ENCODE peak calls at places on chromosome 9, in nine cellular contexts. One of them, this sample, is unnamed.
A peak's percentile ranks its signal among the peaks of the same experiment; 100 is the strongest.

GRCh38 chr9:21323091-21323490 is 12.1 kb downstream of the KLHL9 start:
- DNase-seq in NCI-H1105: no peak
- DNase-seq in NCI-H146: peak; percentile 33
- DNase-seq in A549: no peak
- DNase-seq in fibroblast of lung: no peak
- DNase-seq in H4: no peak
- DNase-seq in HT1080: no peak
- DNase-seq in effector memory CD8-positive, alpha-beta T cell: no peak
- DNase-seq in colonic mucosa: no peak
- DNase-seq in this sample: no peak

GRCh38 chr9:83274787-83275186 is 211.8 kb upstream of the RASEF start:
- DNase-seq in NCI-H1105: no peak
- DNase-seq in NCI-H146: peak; percentile 73
- DNase-seq in A549: no peak
- DNase-seq in fibroblast of lung: no peak
- DNase-seq in H4: no peak
- DNase-seq in HT1080: no peak
- DNase-seq in effector memory CD8-positive, alpha-beta T cell: no peak
- DNase-seq in colonic mucosa: no peak
- DNase-seq in this sample: no peak

GRCh38 chr9:123331303-123331702 is 24.7 kb upstream of the CRB2 start:
- DNase-seq in NCI-H1105: no peak
- DNase-seq in NCI-H146: no peak
- DNase-seq in A549: no peak
- DNase-seq in fibroblast of lung: no peak
- DNase-seq in H4: no peak
- DNase-seq in HT1080: no peak
- DNase-seq in effector memory CD8-positive, alpha-beta T cell: no peak
- DNase-seq in colonic mucosa: no peak
- DNase-seq in this sample: no peak

GRCh38 chr9:21996438-21996837 is 1.8 kb downstream of the CDKN2B-AS1 start:
- DNase-seq in NCI-H1105: no peak
- DNase-seq in NCI-H146: peak; percentile 60
- DNase-seq in A549: no peak
- DNase-seq in fibroblast of lung: no peak
- DNase-seq in H4: no peak
- DNase-seq in HT1080: no peak
- DNase-seq in effector memory CD8-positive, alpha-beta T cell: no peak
- DNase-seq in colonic mucosa: no peak
- DNase-seq in this sample: no peak

GRCh38 chr9:136022731-136023400 is 61.7 kb upstream of the UBAC1 start:
- DNase-seq in NCI-H1105: no peak
- DNase-seq in NCI-H146: no peak
- DNase-seq in A549: no peak
- DNase-seq in fibroblast of lung: no peak
- DNase-seq in H4: no peak
- DNase-seq in HT1080: no peak
- DNase-seq in effector memory CD8-positive, alpha-beta T cell: no peak
- DNase-seq in colonic mucosa: no peak
- DNase-seq in this sample: no peak

GRCh38 chr9:21906878-21907277 is 87.3 kb downstream of the CDKN2A start:
- DNase-seq in NCI-H1105: no peak
- DNase-seq in NCI-H146: no peak
- DNase-seq in A549: no peak
- DNase-seq in fibroblast of lung: peak; percentile 71
- DNase-seq in H4: no peak
- DNase-seq in HT1080: no peak
- DNase-seq in effector memory CD8-positive, alpha-beta T cell: no peak
- DNase-seq in colonic mucosa: no peak
- DNase-seq in this sample: no peak

GRCh38 chr9:111916234-111916645 is 19.6 kb downstream of the UGCG start:
- DNase-seq in NCI-H1105: no peak
- DNase-seq in NCI-H146: no peak
- DNase-seq in A549: no peak
- DNase-seq in fibroblast of lung: no peak
- DNase-seq in H4: no peak
- DNase-seq in HT1080: no peak
- DNase-seq in effector memory CD8-positive, alpha-beta T cell: no peak
- DNase-seq in colonic mucosa: no peak
- DNase-seq in this sample: no peak

GRCh38 chr9:127130235-127130634 is 7.8 kb upstream of the ANGPTL2 start:
- DNase-seq in NCI-H1105: no peak
- DNase-seq in NCI-H146: no peak
- DNase-seq in A549: no peak
- DNase-seq in fibroblast of lung: no peak
- DNase-seq in H4: no peak
- DNase-seq in HT1080: no peak
- DNase-seq in effector memory CD8-positive, alpha-beta T cell: no peak
- DNase-seq in colonic mucosa: no peak
- DNase-seq in this sample: no peak

GRCh38 chr9:111483419-111483861 is 743 bp downstream of the ECPAS start:
- DNase-seq in NCI-H1105: peak; percentile 45
- DNase-seq in NCI-H146: peak; percentile 63
- DNase-seq in A549: no peak
- DNase-seq in fibroblast of lung: no peak
- DNase-seq in H4: no peak
- DNase-seq in HT1080: no peak
- DNase-seq in effector memory CD8-positive, alpha-beta T cell: peak; percentile 24
- DNase-seq in colonic mucosa: no peak
- DNase-seq in this sample: no peak

GRCh38 chr9:137326436-137327060 is 24.5 kb upstream of the NRARP start:
- DNase-seq in NCI-H1105: no peak
- DNase-seq in NCI-H146: no peak
- DNase-seq in A549: no peak
- DNase-seq in fibroblast of lung: no peak
- DNase-seq in H4: no peak
- DNase-seq in HT1080: no peak
- DNase-seq in effector memory CD8-positive, alpha-beta T cell: no peak
- DNase-seq in colonic mucosa: no peak
- DNase-seq in this sample: no peak

GRCh38 chr9:78365979-78366697 is 69.2 kb downstream of the PSAT1 start:
- DNase-seq in NCI-H1105: peak; percentile 3
- DNase-seq in NCI-H146: no peak
- DNase-seq in A549: peak; percentile 17
- DNase-seq in fibroblast of lung: no peak
- DNase-seq in H4: peak; percentile 8
- DNase-seq in HT1080: no peak
- DNase-seq in effector memory CD8-positive, alpha-beta T cell: no peak
- DNase-seq in colonic mucosa: no peak
- DNase-seq in this sample: peak; percentile 40

GRCh38 chr9:95772320-95773060 is 103.0 kb upstream of the ERCC6L2 start:
- DNase-seq in NCI-H1105: no peak
- DNase-seq in NCI-H146: no peak
- DNase-seq in A549: no peak
- DNase-seq in fibroblast of lung: peak; percentile 73
- DNase-seq in H4: peak; percentile 62
- DNase-seq in HT1080: peak; percentile 17
- DNase-seq in effector memory CD8-positive, alpha-beta T cell: peak; percentile 29
- DNase-seq in colonic mucosa: peak; percentile 76
- DNase-seq in this sample: peak; percentile 55

GRCh38 chr9:99682378-99682777 is 139.3 kb upstream of the NR4A3 start:
- DNase-seq in NCI-H1105: no peak
- DNase-seq in NCI-H146: no peak
- DNase-seq in A549: no peak
- DNase-seq in fibroblast of lung: no peak
- DNase-seq in H4: no peak
- DNase-seq in HT1080: no peak
- DNase-seq in effector memory CD8-positive, alpha-beta T cell: no peak
- DNase-seq in colonic mucosa: no peak
- DNase-seq in this sample: no peak

GRCh38 chr9:70293214-70293613 is 34.4 kb downstream of the SMC5 start:
- DNase-seq in NCI-H1105: no peak
- DNase-seq in NCI-H146: peak; percentile 8
- DNase-seq in A549: no peak
- DNase-seq in fibroblast of lung: no peak
- DNase-seq in H4: no peak
- DNase-seq in HT1080: no peak
- DNase-seq in effector memory CD8-positive, alpha-beta T cell: no peak
- DNase-seq in colonic mucosa: no peak
- DNase-seq in this sample: no peak

GRCh38 chr9:89137548-89138462 is 40.8 kb downstream of the SHC3 start:
- DNase-seq in NCI-H1105: no peak
- DNase-seq in NCI-H146: no peak
- DNase-seq in A549: peak; percentile 48
- DNase-seq in fibroblast of lung: peak; percentile 96
- DNase-seq in H4: peak; percentile 76
- DNase-seq in HT1080: peak; percentile 89
- DNase-seq in effector memory CD8-positive, alpha-beta T cell: no peak
- DNase-seq in colonic mucosa: peak; percentile 42
- DNase-seq in this sample: peak; percentile 98

GRCh38 chr9:8907863-8908262 is 1108.3 kb upstream of the DMAC1 start:
- DNase-seq in NCI-H1105: no peak
- DNase-seq in NCI-H146: no peak
- DNase-seq in A549: peak; percentile 27
- DNase-seq in fibroblast of lung: no peak
- DNase-seq in H4: no peak
- DNase-seq in HT1080: peak; percentile 59
- DNase-seq in effector memory CD8-positive, alpha-beta T cell: no peak
- DNase-seq in colonic mucosa: no peak
- DNase-seq in this sample: peak; percentile 17

GRCh38 chr9:14692536-14692917 is 705 bp downstream of the ZDHHC21 start:
- DNase-seq in NCI-H1105: peak; percentile 14
- DNase-seq in NCI-H146: no peak
- DNase-seq in A549: no peak
- DNase-seq in fibroblast of lung: no peak
- DNase-seq in H4: no peak
- DNase-seq in HT1080: peak; percentile 16
- DNase-seq in effector memory CD8-positive, alpha-beta T cell: no peak
- DNase-seq in colonic mucosa: no peak
- DNase-seq in this sample: no peak

GRCh38 chr9:131029574-131029952 is 20.6 kb downstream of the LAMC3 start:
- DNase-seq in NCI-H1105: no peak
- DNase-seq in NCI-H146: no peak
- DNase-seq in A549: no peak
- DNase-seq in fibroblast of lung: no peak
- DNase-seq in H4: no peak
- DNase-seq in HT1080: no peak
- DNase-seq in effector memory CD8-positive, alpha-beta T cell: no peak
- DNase-seq in colonic mucosa: no peak
- DNase-seq in this sample: no peak

GRCh38 chr9:21974542-21975409 is 19.4 kb downstream of the CDKN2A start:
- DNase-seq in NCI-H1105: peak; percentile 90
- DNase-seq in NCI-H146: peak; percentile 98
- DNase-seq in A549: no peak
- DNase-seq in fibroblast of lung: peak; percentile 75
- DNase-seq in H4: no peak
- DNase-seq in HT1080: no peak
- DNase-seq in effector memory CD8-positive, alpha-beta T cell: no peak
- DNase-seq in colonic mucosa: no peak
- DNase-seq in this sample: peak; percentile 67

GRCh38 chr9:111148390-111148993 is 110.2 kb upstream of the LPAR1 start:
- DNase-seq in NCI-H1105: no peak
- DNase-seq in NCI-H146: no peak
- DNase-seq in A549: no peak
- DNase-seq in fibroblast of lung: no peak
- DNase-seq in H4: no peak
- DNase-seq in HT1080: no peak
- DNase-seq in effector memory CD8-positive, alpha-beta T cell: no peak
- DNase-seq in colonic mucosa: no peak
- DNase-seq in this sample: peak; percentile 44

GRCh38 chr9:96122756-96123155 is 179.2 kb downstream of the HSD17B3 start:
- DNase-seq in NCI-H1105: no peak
- DNase-seq in NCI-H146: no peak
- DNase-seq in A549: no peak
- DNase-seq in fibroblast of lung: peak; percentile 68
- DNase-seq in H4: peak; percentile 45
- DNase-seq in HT1080: no peak
- DNase-seq in effector memory CD8-positive, alpha-beta T cell: no peak
- DNase-seq in colonic mucosa: no peak
- DNase-seq in this sample: peak; percentile 42

This sample was measured in fibroblast of pulmonary artery.